ENCODE peak calls at places on chromosomes 6 and 20, in ten cellular contexts. W is LNCaP clone FGC, U is adrenal gland, H is GM04503, F is T-helper 9 cell, V is activated B cell treated with CpG ODN at 0.5 μM for 24 hours, I is T-cell, X is H54, N is fibroblast of the aortic adventitia, E is body of pancreas. J is an unnamed sample.

GRCh38 chr20:62961799-62962198 is 9.3 kb downstream of the SLC17A9 start:
- DNase-seq in U (no peak), N (no peak), F (no peak), X (no peak), H (no peak), W (no peak), V (no peak), I (no peak), E (no peak), J (no peak)

GRCh38 chr6:117346142-117346930 is 79.4 kb downstream of the ROS1 start:
- DNase-seq in W (no peak), V (no peak), E (no peak), U (no peak), N (peak), H (peak), X (no peak), F (no peak), I (no peak), J (peak)

GRCh38 chr20:16569218-16570153 is 3.8 kb downstream of the KIF16B start:
- DNase-seq in I (no peak), E (no peak), N (no peak), U (no peak), V (no peak), W (peak), H (no peak), X (no peak), F (no peak), J (peak)

GRCh38 chr6:160347259-160348208 is 644 bp upstream of the SLC22A3 start:
- DNase-seq in F (no peak), E (no peak), X (no peak), H (no peak), V (no peak), U (peak), W (no peak), I (no peak), N (no peak), J (peak)

GRCh38 chr6:147347882-147348214 is 143.6 kb downstream of the STXBP5 start:
- DNase-seq in E (no peak), N (no peak), W (no peak), U (no peak), H (no peak), I (no peak), F (no peak), V (no peak), X (no peak), J (no peak)

GRCh38 chr20:61932199-61932592 is 133.5 kb downstream of the TAF4 start:
- DNase-seq in N (no peak), V (peak), W (no peak), U (peak), E (no peak), F (no peak), X (no peak), H (no peak), I (no peak), J (no peak)

GRCh38 chr6:167145468-167145867 is 12.3 kb downstream of the GPR31 start:
- DNase-seq in V (no peak), I (no peak), E (no peak), H (no peak), U (no peak), N (no peak), F (no peak), W (no peak), X (no peak), J (no peak)

GRCh38 chr6:72464246-72464645 is 157.6 kb upstream of the KCNQ5 start:
- DNase-seq in E (no peak), W (no peak), I (no peak), V (no peak), U (no peak), H (no peak), F (no peak), X (no peak), N (no peak), J (no peak)

GRCh38 chr6:170046786-170047626 is 243.9 kb downstream of the DLL1 start:
- DNase-seq in U (peak), I (no peak), F (no peak), W (no peak), V (no peak), N (no peak), H (no peak), E (peak), X (no peak), J (no peak)

GRCh38 chr20:62461157-62461556 is 14.6 kb downstream of the GATA5 start:
- DNase-seq in V (no peak), U (no peak), F (no peak), H (no peak), W (no peak), N (no peak), I (no peak), X (no peak), E (no peak), J (peak)

GRCh38 chr6:16244446-16244845 is 6.1 kb downstream of the GMPR start:
- DNase-seq in H (no peak), F (no peak), X (no peak), V (no peak), U (no peak), I (no peak), W (no peak), N (no peak), E (peak), J (no peak)

GRCh38 chr6:139967497-139967896 is 593.0 kb upstream of the CITED2 start:
- DNase-seq in X (no peak), W (no peak), E (no peak), V (no peak), N (no peak), F (no peak), I (no peak), H (no peak), U (no peak), J (no peak)

GRCh38 chr6:43276180-43277082 is 21.6 kb upstream of the SLC22A7 start:
- DNase-seq in E (no peak), F (peak), I (peak), U (no peak), V (peak), H (no peak), X (no peak), W (no peak), N (no peak), J (peak)

GRCh38 chr6:26304213-26305096 is 60.5 kb upstream of the BTN3A2 start:
- DNase-seq in X (no peak), I (peak), E (no peak), U (peak), W (no peak), F (no peak), V (no peak), H (no peak), N (peak), J (no peak)

GRCh38 chr6:44620922-44621321 is 233.4 kb downstream of the CDC5L start:
- DNase-seq in W (no peak), V (no peak), X (no peak), U (no peak), I (no peak), H (no peak), F (no peak), N (no peak), E (no peak), J (no peak)

GRCh38 chr20:60810561-60810960 is 441.5 kb upstream of the CDH4 start:
- DNase-seq in X (no peak), N (no peak), U (no peak), F (no peak), E (no peak), V (no peak), W (no peak), H (no peak), I (no peak), J (no peak)

GRCh38 chr6:126701799-126702198 is 361.9 kb downstream of the CENPW start:
- DNase-seq in H (no peak), V (no peak), F (no peak), X (no peak), I (no peak), W (no peak), U (no peak), E (no peak), N (peak), J (no peak)

GRCh38 chr6:150352321-150353296 is 16.2 kb upstream of the IYD start:
- DNase-seq in E (no peak), F (no peak), U (no peak), W (no peak), X (no peak), N (peak), H (peak), V (no peak), I (no peak), J (no peak)

GRCh38 chr6:113122060-113122459 is 735.1 kb upstream of the MARCKS start:
- DNase-seq in N (peak), X (no peak), U (no peak), E (no peak), H (peak), V (no peak), W (no peak), I (no peak), F (no peak), J (peak)

GRCh38 chr6:38715016-38715809 is at the start of gene DNAH8:
- DNase-seq in F (no peak), W (no peak), V (peak), U (no peak), E (no peak), N (no peak), X (no peak), H (no peak), I (no peak), J (no peak)

GRCh38 chr6:170308761-170309160 is 2.2 kb downstream of the FAM120B start:
- DNase-seq in H (no peak), U (no peak), X (no peak), W (no peak), E (no peak), F (no peak), V (no peak), I (no peak), N (no peak), J (no peak)

GRCh38 chr20:25297141-25297905 is 49.4 kb downstream of the PYGB start:
- DNase-seq in E (no peak), F (no peak), W (no peak), H (no peak), N (no peak), X (peak), U (no peak), I (no peak), V (no peak), J (no peak)

GRCh38 chr6:24100336-24100735 is 25.7 kb upstream of the NRSN1 start:
- DNase-seq in U (no peak), N (no peak), H (no peak), V (no peak), E (no peak), X (no peak), F (no peak), W (no peak), I (no peak), J (no peak)

GRCh38 chr20:38836991-38837390 is 31.5 kb downstream of the PPP1R16B start:
- DNase-seq in I (no peak), F (no peak), H (no peak), E (no peak), U (no peak), V (no peak), N (no peak), X (no peak), W (no peak), J (no peak)

GRCh38 chr20:43409041-43409913 is 48.4 kb upstream of the SRSF6 start:
- DNase-seq in U (no peak), W (peak), X (no peak), V (no peak), E (no peak), F (no peak), I (no peak), H (no peak), N (peak), J (peak)

GRCh38 chr6:56863366-56863765 is 91.5 kb upstream of the BEND6 start:
- DNase-seq in E (no peak), F (no peak), U (no peak), N (peak), X (no peak), W (no peak), V (no peak), H (peak), I (no peak), J (peak)

GRCh38 chr6:163568275-163568674 is 153.8 kb downstream of the QKI start:
- DNase-seq in N (no peak), I (no peak), V (no peak), U (no peak), H (no peak), F (no peak), W (no peak), X (no peak), E (no peak), J (no peak)

GRCh38 chr20:44979090-44979621 is 12.8 kb downstream of the STK4 start:
- DNase-seq in H (no peak), E (no peak), U (no peak), I (peak), F (peak), N (no peak), W (no peak), X (no peak), V (no peak), J (no peak)

GRCh38 chr6:30013296-30013922 is 47.7 kb upstream of the POLR1H start:
- DNase-seq in F (peak), W (no peak), U (no peak), V (no peak), H (no peak), I (no peak), N (peak), X (no peak), E (peak), J (peak)

GRCh38 chr6:100456178-100456880 is 8.4 kb downstream of the SIM1 start:
- DNase-seq in N (peak), I (no peak), F (no peak), X (no peak), H (no peak), E (no peak), U (no peak), V (no peak), W (no peak), J (peak)

GRCh38 chr20:58810116-58810878 is 40.4 kb downstream of the GNAS-AS1 start:
- DNase-seq in F (no peak), N (no peak), I (no peak), X (no peak), U (no peak), H (no peak), W (no peak), E (no peak), V (no peak), J (no peak)

J was measured in DMS53.